ENCODE peak calls at places on chromosomes 16 and 17, in seven cellular contexts. P is HCT116, R is transverse colon, T is ovary, J is prostate gland, W is adrenal gland, G is heart left ventricle. V is an unnamed sample.

GRCh38 chr16:85082553-85083050 is 29.7 kb downstream of the CIBAR2 start:
- DNase-seq in P (no peak), R (peak; percentile 56), T (no peak), J (no peak), W (no peak), G (no peak), V (no peak)

GRCh38 chr17:182164-182751 is 808 bp upstream of the DOC2B start:
- DNase-seq in P (no peak), R (no peak), T (no peak), J (no peak), W (no peak), G (no peak), V (no peak)

GRCh38 chr17:7080445-7081041 is 492 bp upstream of the CLEC10A start:
- DNase-seq in P (no peak), R (no peak), T (no peak), J (peak; percentile 15), W (no peak), G (peak; percentile 36), V (no peak)

GRCh38 chr16:87051526-87052320 is 265.5 kb downstream of the C16orf95 start:
- DNase-seq in P (no peak), R (no peak), T (no peak), J (no peak), W (no peak), G (no peak), V (no peak)

GRCh38 chr16:23026777-23027362 is 122.4 kb downstream of the USP31 start:
- DNase-seq in P (no peak), R (no peak), T (no peak), J (no peak), W (no peak), G (no peak), V (peak; percentile 7)

GRCh38 chr16:81625544-81626152 is 153.4 kb upstream of the PLCG2 start:
- DNase-seq in P (no peak), R (peak; percentile 35), T (no peak), J (peak; percentile 41), W (peak; percentile 95), G (peak; percentile 63), V (peak; percentile 80)

GRCh38 chr16:35752773-35753558 is 2293.6 kb downstream of the TP53TG3F start:
- DNase-seq in P (no peak), R (no peak), T (no peak), J (no peak), W (no peak), G (no peak), V (no peak)

GRCh38 chr17:48351916-48352332 is 78.1 kb downstream of the SKAP1 start:
- DNase-seq in P (peak; percentile 46), R (no peak), T (no peak), J (no peak), W (no peak), G (no peak), V (no peak)

GRCh38 chr16:1612320-1613111 is at the start of gene CRAMP1:
- DNase-seq in P (no peak), R (peak; percentile 13), T (no peak), J (no peak), W (no peak), G (no peak), V (peak; percentile 47)

GRCh38 chr17:19867654-19868395 is at the start of gene ULK2:
- DNase-seq in P (peak; percentile 46), R (peak; percentile 56), T (peak; percentile 77), J (peak; percentile 33), W (peak; percentile 58), G (peak; percentile 70), V (peak; percentile 36)
- TF ChIP-seq POLR2A in P (peak; percentile 66), R (no peak), T (peak; percentile 90), J (no peak), W (peak; percentile 87), G (no peak), V (peak; percentile 95)

DNA sequence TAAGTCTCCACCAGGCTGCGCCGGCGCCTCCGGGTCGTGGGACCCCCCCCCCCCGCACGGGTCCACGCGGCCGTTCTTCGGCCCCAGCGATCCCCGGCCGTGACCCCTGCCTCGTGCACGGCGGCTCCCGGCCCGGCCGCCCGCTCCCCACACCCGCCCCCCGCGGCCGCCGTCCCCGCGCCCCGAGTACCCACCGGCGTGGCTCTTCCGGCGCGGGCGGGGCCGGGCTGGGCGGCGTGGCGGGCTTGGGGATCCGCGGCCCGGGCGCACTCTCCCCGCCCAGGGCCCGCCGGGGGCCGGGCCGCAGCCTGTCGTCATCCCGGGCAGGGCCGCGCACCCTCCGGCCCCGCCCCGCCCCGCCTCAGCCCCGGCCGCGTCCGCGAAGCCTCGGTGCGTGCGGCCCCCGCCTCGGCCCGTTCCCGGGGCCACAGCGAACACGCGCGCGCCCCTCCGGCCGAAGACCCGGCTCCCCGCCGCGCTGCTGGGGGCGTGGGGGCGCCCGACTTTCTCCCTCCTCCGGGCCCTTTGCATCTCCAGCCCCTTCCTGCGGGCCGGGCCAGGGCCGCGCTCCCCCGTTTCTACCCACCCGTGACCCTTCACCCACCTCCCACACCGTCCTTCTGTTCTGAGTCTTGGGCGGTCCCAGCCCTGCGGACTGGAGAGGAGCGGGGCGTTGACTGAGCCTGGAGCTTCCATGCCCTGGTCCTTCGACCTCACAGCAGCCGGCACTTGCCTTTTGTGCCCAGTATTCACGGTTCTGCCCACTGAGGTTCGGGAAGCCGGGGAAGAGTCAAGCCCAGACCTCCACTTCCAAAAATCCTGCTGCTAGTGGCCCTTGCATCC is 859 bp downstream of the MYO1C start:
- DNase-seq in P (no peak), R (peak; percentile 84), T (peak; percentile 72), J (no peak), W (no peak), G (peak; percentile 84), V (peak; percentile 82)
- TF ChIP-seq POLR2A in P (no peak), R (peak; percentile 43), T (no peak), J (no peak), W (no peak), G (no peak), V (no peak)

GRCh38 chr17:43213545-43213944 is 1.9 kb downstream of the TMEM106A start:
- DNase-seq in P (no peak), R (no peak), T (no peak), J (no peak), W (no peak), G (no peak), V (no peak)

GRCh38 chr17:43212641-43213490 is 1.2 kb downstream of the TMEM106A start:
- DNase-seq in P (no peak), R (peak; percentile 12), T (no peak), J (peak; percentile 47), W (no peak), G (no peak), V (no peak)

GRCh38 chr17:43211123-43211479 is 574 bp upstream of the TMEM106A start:
- DNase-seq in P (no peak), R (no peak), T (no peak), J (no peak), W (no peak), G (no peak), V (no peak)

GRCh38 chr17:43210576-43210975 is 1.1 kb upstream of the TMEM106A start:
- DNase-seq in P (no peak), R (no peak), T (no peak), J (no peak), W (no peak), G (no peak), V (no peak)

DNA sequence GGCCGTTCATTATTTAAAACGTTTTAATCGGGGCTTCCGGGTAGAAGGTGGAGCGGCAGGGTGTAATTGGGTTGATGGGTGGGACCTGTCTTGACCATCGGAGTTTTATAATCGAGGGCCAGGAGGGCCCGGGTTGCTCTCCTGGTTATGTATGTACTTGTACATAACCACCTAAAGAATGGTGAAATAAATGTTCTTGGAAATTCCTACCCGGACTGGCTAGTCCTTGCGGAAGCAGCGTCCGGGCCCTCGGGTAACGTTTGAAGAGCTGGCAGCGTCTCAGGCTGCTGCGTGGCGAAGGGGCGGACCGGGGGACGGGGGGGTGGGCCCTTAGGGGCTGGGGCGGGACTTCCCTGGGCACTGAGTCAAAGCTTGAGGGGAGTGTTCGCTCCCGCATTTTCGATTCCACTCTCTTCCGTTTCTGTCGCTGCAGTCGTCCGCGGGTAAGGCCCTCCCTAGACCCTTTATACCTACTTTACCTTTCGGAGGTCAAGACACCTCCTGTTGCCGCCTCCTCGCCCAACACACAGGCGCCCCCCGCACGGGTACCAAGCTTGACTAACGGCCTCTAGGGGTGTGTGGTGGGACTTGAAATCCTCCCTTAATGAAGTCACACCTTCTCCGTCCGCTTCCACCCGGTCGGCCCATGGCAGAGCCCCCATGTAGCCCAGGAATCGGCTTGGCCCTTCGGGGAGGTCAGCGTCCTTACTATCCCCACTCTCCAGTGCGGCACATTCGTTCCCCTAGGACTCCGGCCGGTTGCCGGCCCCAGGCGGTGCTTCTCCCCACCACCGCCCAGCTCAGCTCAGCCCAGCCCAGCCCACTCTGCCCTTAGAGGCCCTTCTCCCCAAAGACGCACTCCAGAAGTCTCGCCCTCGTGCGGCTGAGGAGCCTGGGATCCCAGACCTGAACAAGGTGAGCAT is at the start of gene TMEM106A:
- DNase-seq in P (peak; percentile 43), R (peak; percentile 82), T (peak; percentile 89), J (peak; percentile 79), W (peak; percentile 81), G (peak; percentile 84), V (peak; percentile 86)
- TF ChIP-seq POLR2A in P (peak; percentile 20), R (peak; percentile 60), T (no peak), J (peak; percentile 65), W (no peak), G (no peak), V (peak; percentile 57)

DNA sequence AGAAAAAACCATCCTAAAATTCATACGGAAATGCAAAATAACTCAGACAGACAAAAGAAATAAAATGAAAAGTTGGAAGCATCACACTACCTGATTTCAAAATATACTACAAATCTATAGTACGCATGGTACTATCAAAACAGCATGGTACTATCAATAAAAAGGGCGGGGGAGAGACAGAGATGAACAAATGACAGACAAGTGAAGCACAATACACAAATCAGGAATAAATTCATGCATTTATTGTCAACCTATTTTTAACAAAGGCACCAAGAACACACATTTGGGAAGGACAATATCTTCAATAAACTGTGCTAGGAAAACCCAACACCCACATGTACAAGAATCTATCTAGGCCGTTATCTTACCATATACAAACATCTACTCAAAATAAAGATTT is 207.4 kb upstream of the WSB1 start:
- DNase-seq in P (no peak), R (no peak), T (no peak), J (no peak), W (no peak), G (no peak), V (no peak)
- TF ChIP-seq POLR2A in P (no peak), R (no peak), T (no peak), J (no peak), W (no peak), G (no peak), V (no peak)

V was measured in H54.